ENCODE peak calls at places on chromosomes 2 and 18, in six cellular contexts. O is activated naive CD8-positive, alpha-beta T cell treated with anti-CD3 and anti-CD28 coated beads for 36 hours; E is activated CD4-positive, alpha-beta T cell treated with anti-CD3 and anti-CD28 coated beads, Interleukin-2, amount 50 U/mL, for 48 hours; B is hypothalamus; Z is HEK293T; H is NCI-H1092 treated with DMSO at 0.1 percent for 48 hours. X is an unnamed sample.

GRCh38 chr2:165203689-165204559 is at the start of gene SCN3A:
- DNase-seq in E (peak; percentile 5), O (no peak), B (peak; percentile 1), Z (peak; percentile 46), H (peak; percentile 81), X (no peak)

GRCh38 chr2:172437419-172438063 is 10.2 kb downstream of the ITGA6 start:
- DNase-seq in Z (no peak), E (peak; percentile 44), O (peak; percentile 48), H (no peak), B (no peak), X (peak; percentile 67)

GRCh38 chr18:62610509-62611394 is 87.9 kb downstream of the ZCCHC2 start:
- DNase-seq in H (no peak), B (no peak), Z (no peak), E (no peak), O (no peak), X (no peak)

GRCh38 chr2:150487537-150488429 is at the start of gene RND3:
- DNase-seq in H (peak; percentile 91), E (peak; percentile 74), O (peak; percentile 46), B (peak; percentile 51), Z (peak; percentile 87), X (peak; percentile 67)

GRCh38 chr2:202965810-202966454 is 48.7 kb upstream of the NBEAL1 start:
- DNase-seq in Z (no peak), E (peak; percentile 28), B (no peak), H (no peak), O (peak; percentile 6), X (peak; percentile 66)

GRCh38 chr18:62282188-62282629 is 42.9 kb upstream of the TNFRSF11A start:
- DNase-seq in B (no peak), O (no peak), H (no peak), Z (no peak), E (no peak), X (no peak)

GRCh38 chr18:11741505-11742145 is 52.6 kb downstream of the GNAL start:
- DNase-seq in B (no peak), Z (peak; percentile 34), H (no peak), O (no peak), E (no peak), X (no peak)

GRCh38 chr2:232889876-232890401 is 19.9 kb downstream of the SNORC start:
- DNase-seq in Z (no peak), E (no peak), H (no peak), O (no peak), B (no peak), X (no peak)

GRCh38 chr18:25979358-25979727 is 111.1 kb downstream of the SS18 start:
- DNase-seq in E (no peak), O (no peak), B (no peak), H (no peak), Z (no peak), X (no peak)

GRCh38 chr18:25306671-25307070 is 45.3 kb downstream of the ZNF521 start:
- DNase-seq in Z (no peak), B (no peak), O (no peak), H (no peak), E (no peak), X (no peak)

GRCh38 chr2:217934321-217935131 is 68.3 kb downstream of the TNS1 start:
- DNase-seq in B (no peak), Z (no peak), E (no peak), H (no peak), O (no peak), X (no peak)

GRCh38 chr2:211401328-211401727 is 844.9 kb downstream of the CPS1 start:
- DNase-seq in H (no peak), E (no peak), Z (no peak), O (no peak), B (no peak), X (no peak)

GRCh38 chr2:126942427-126943203 is 43.9 kb downstream of the TEX51 start:
- DNase-seq in Z (no peak), B (no peak), O (no peak), E (no peak), H (no peak), X (no peak)

GRCh38 chr18:8140841-8141501 is 468.3 kb upstream of the RAB12 start:
- DNase-seq in Z (no peak), B (no peak), E (no peak), H (no peak), O (no peak), X (no peak)

GRCh38 chr18:44521673-44522032 is 159.0 kb upstream of the SETBP1 start:
- DNase-seq in Z (no peak), B (no peak), E (no peak), O (no peak), H (no peak), X (no peak)

GRCh38 chr2:237964194-237964577 is 2.6 kb upstream of the UBE2F start:
- DNase-seq in B (no peak), Z (no peak), O (no peak), H (no peak), E (no peak), X (no peak)

GRCh38 chr2:8867363-8867762 is 29.9 kb upstream of the KIDINS220 start:
- DNase-seq in B (no peak), E (no peak), O (no peak), H (no peak), Z (no peak), X (no peak)

GRCh38 chr2:237269121-237269875 is 144.7 kb downstream of the COL6A3 start:
- DNase-seq in H (no peak), Z (no peak), B (no peak), E (no peak), O (no peak), X (no peak)

GRCh38 chr18:61756244-61756643 is 136.6 kb downstream of the RNF152 start:
- DNase-seq in B (no peak), O (no peak), E (no peak), Z (no peak), H (no peak), X (no peak)

GRCh38 chr18:1928711-1929110 is 642.6 kb downstream of the METTL4 start:
- DNase-seq in H (no peak), O (no peak), E (no peak), Z (no peak), B (no peak), X (no peak)

GRCh38 chr18:24076950-24077349 is 61.9 kb upstream of the CABYR start:
- DNase-seq in E (no peak), Z (no peak), O (no peak), B (no peak), H (no peak), X (no peak)

GRCh38 chr2:69177785-69178636 is 165.0 kb downstream of the ANTXR1 start:
- DNase-seq in O (peak; percentile 12), B (peak; percentile 35), E (no peak), H (no peak), Z (peak; percentile 92), X (no peak)

GRCh38 chr18:59458575-59458974 is 99.5 kb upstream of the LMAN1 start:
- DNase-seq in B (no peak), O (no peak), Z (no peak), H (no peak), E (no peak), X (no peak)

GRCh38 chr2:212535963-212536362 is 2.6 kb downstream of the ERBB4 start:
- DNase-seq in E (no peak), B (no peak), H (no peak), O (no peak), Z (no peak), X (no peak)